ENCODE peak calls at places on chromosomes 2 and 18, in nine cellular contexts. One of them, this sample, is unnamed. For H3K27me3, the result is how much of the 10 kb centered on the place peaks cover.

GRCh38 chr2:190618030-190618429 is 30.9 kb upstream of the NAB1 start:
- DNase-seq in CD8-positive, alpha-beta T cell: no peak
- DNase-seq in lower lobe of right lung: no peak
- DNase-seq in neural progenitor cell: no peak
- DNase-seq in body of pancreas: no peak
- DNase-seq in endothelial cell of umbilical vein: no peak
- DNase-seq in SK-N-SH: no peak
- DNase-seq in H1: no peak
- DNase-seq in colonic mucosa: no peak
- DNase-seq in this sample: no peak

GRCh38 chr18:68699043-68699442 is 15.9 kb downstream of the TMX3 start:
- DNase-seq in endothelial cell of umbilical vein: no peak
- DNase-seq in SK-N-SH: no peak
- DNase-seq in body of pancreas: no peak
- DNase-seq in CD8-positive, alpha-beta T cell: no peak
- DNase-seq in neural progenitor cell: no peak
- DNase-seq in colonic mucosa: no peak
- DNase-seq in H1: no peak
- DNase-seq in lower lobe of right lung: no peak
- DNase-seq in this sample: no peak

GRCh38 chr18:11761553-11761952 is 72.5 kb downstream of the GNAL start:
- DNase-seq in colonic mucosa: no peak
- DNase-seq in CD8-positive, alpha-beta T cell: no peak
- DNase-seq in neural progenitor cell: peak
- DNase-seq in endothelial cell of umbilical vein: no peak
- DNase-seq in lower lobe of right lung: no peak
- DNase-seq in H1: no peak
- DNase-seq in body of pancreas: no peak
- DNase-seq in SK-N-SH: no peak
- DNase-seq in this sample: no peak

GRCh38 chr2:182384860-182385259 is 42.0 kb downstream of the PDE1A start:
- DNase-seq in H1: no peak
- DNase-seq in lower lobe of right lung: no peak
- DNase-seq in colonic mucosa: no peak
- DNase-seq in CD8-positive, alpha-beta T cell: no peak
- DNase-seq in SK-N-SH: no peak
- DNase-seq in endothelial cell of umbilical vein: no peak
- DNase-seq in neural progenitor cell: no peak
- DNase-seq in body of pancreas: no peak
- DNase-seq in this sample: no peak

GRCh38 chr18:34801769-34802168 is 91.7 kb downstream of the DTNA start:
- DNase-seq in body of pancreas: no peak
- DNase-seq in endothelial cell of umbilical vein: no peak
- DNase-seq in SK-N-SH: no peak
- DNase-seq in neural progenitor cell: no peak
- DNase-seq in H1: no peak
- DNase-seq in colonic mucosa: no peak
- DNase-seq in CD8-positive, alpha-beta T cell: no peak
- DNase-seq in lower lobe of right lung: no peak
- DNase-seq in this sample: peak

GRCh38 chr2:118577202-118577601 is 270.2 kb downstream of the EN1 start:
- DNase-seq in neural progenitor cell: no peak
- DNase-seq in CD8-positive, alpha-beta T cell: no peak
- DNase-seq in endothelial cell of umbilical vein: no peak
- DNase-seq in lower lobe of right lung: no peak
- DNase-seq in colonic mucosa: no peak
- DNase-seq in SK-N-SH: no peak
- DNase-seq in H1: no peak
- DNase-seq in body of pancreas: no peak
- DNase-seq in this sample: no peak

GRCh38 chr18:2406544-2406943 is 164.8 kb downstream of the METTL4 start:
- DNase-seq in CD8-positive, alpha-beta T cell: no peak
- DNase-seq in lower lobe of right lung: no peak
- DNase-seq in body of pancreas: no peak
- DNase-seq in colonic mucosa: no peak
- DNase-seq in H1: no peak
- DNase-seq in endothelial cell of umbilical vein: no peak
- DNase-seq in neural progenitor cell: no peak
- DNase-seq in SK-N-SH: no peak
- DNase-seq in this sample: no peak

GRCh38 chr2:116141891-116142474 is 1672.5 kb upstream of the DDX18 start:
- DNase-seq in endothelial cell of umbilical vein: no peak
- DNase-seq in SK-N-SH: no peak
- DNase-seq in lower lobe of right lung: no peak
- DNase-seq in colonic mucosa: no peak
- DNase-seq in neural progenitor cell: no peak
- DNase-seq in body of pancreas: no peak
- DNase-seq in H1: no peak
- DNase-seq in CD8-positive, alpha-beta T cell: no peak
- DNase-seq in this sample: no peak

DNA sequence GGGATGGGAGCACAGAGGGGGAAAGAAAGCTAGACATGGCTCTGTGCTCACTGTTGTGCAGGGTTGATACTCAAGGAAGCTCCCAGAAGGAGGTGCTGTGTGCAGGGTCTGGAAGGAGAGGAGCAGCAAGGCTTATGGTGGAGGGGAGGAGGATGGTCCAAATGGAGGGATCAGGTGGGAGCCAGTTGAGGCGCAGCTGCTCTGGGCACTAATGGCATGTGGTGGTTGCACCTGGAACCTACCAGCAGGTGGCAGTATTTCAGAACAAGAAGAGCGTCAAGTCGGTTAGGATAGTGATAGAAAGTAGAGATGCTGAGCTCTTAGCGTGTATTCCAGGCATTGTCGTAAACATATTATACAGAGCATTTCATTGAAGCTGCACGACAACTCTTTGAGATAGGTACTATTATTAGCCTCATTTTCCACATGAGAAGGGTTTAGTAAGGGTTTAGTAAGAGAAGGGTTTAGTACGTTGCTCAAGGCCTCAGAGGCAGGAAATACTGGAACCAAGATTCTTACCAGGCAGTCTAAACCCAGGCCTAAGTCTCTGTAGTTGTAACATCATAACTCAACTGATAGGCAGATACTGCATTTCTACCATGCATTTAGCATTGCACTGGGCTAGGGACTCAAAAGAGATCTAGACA is 223.7 kb downstream of the CYP26B1 start:
- DNase-seq in endothelial cell of umbilical vein: peak
- DNase-seq in lower lobe of right lung: no peak
- DNase-seq in SK-N-SH: peak
- DNase-seq in colonic mucosa: peak
- DNase-seq in body of pancreas: peak
- DNase-seq in H1: peak
- DNase-seq in CD8-positive, alpha-beta T cell: peak
- DNase-seq in neural progenitor cell: peak
- DNase-seq in this sample: peak
- TF ChIP-seq CTCF in endothelial cell of umbilical vein: peak
- TF ChIP-seq CTCF in lower lobe of right lung: peak
- TF ChIP-seq CTCF in SK-N-SH: peak
- TF ChIP-seq CTCF in colonic mucosa: peak
- TF ChIP-seq CTCF in body of pancreas: peak
- TF ChIP-seq CTCF in H1: peak
- TF ChIP-seq CTCF in CD8-positive, alpha-beta T cell: peak
- TF ChIP-seq CTCF in neural progenitor cell: peak
- TF ChIP-seq CTCF in this sample: peak

GRCh38 chr2:3974765-3975164 is 271.4 kb downstream of the DCDC2C start:
- DNase-seq in endothelial cell of umbilical vein: no peak
- DNase-seq in neural progenitor cell: no peak
- DNase-seq in colonic mucosa: no peak
- DNase-seq in body of pancreas: no peak
- DNase-seq in CD8-positive, alpha-beta T cell: no peak
- DNase-seq in SK-N-SH: no peak
- DNase-seq in H1: no peak
- DNase-seq in lower lobe of right lung: no peak
- DNase-seq in this sample: no peak

GRCh38 chr2:3970791-3971190 is 267.4 kb downstream of the DCDC2C start:
- DNase-seq in H1: no peak
- DNase-seq in neural progenitor cell: no peak
- DNase-seq in colonic mucosa: no peak
- DNase-seq in CD8-positive, alpha-beta T cell: no peak
- DNase-seq in body of pancreas: no peak
- DNase-seq in lower lobe of right lung: no peak
- DNase-seq in endothelial cell of umbilical vein: no peak
- DNase-seq in SK-N-SH: no peak
- DNase-seq in this sample: no peak

GRCh38 chr2:3968736-3969135 is 265.4 kb downstream of the DCDC2C start:
- DNase-seq in neural progenitor cell: no peak
- DNase-seq in SK-N-SH: no peak
- DNase-seq in colonic mucosa: no peak
- DNase-seq in lower lobe of right lung: no peak
- DNase-seq in endothelial cell of umbilical vein: no peak
- DNase-seq in H1: no peak
- DNase-seq in CD8-positive, alpha-beta T cell: no peak
- DNase-seq in body of pancreas: no peak
- DNase-seq in this sample: no peak

GRCh38 chr2:3972377-3972776 is 269.0 kb downstream of the DCDC2C start:
- DNase-seq in lower lobe of right lung: no peak
- DNase-seq in colonic mucosa: no peak
- DNase-seq in CD8-positive, alpha-beta T cell: no peak
- DNase-seq in SK-N-SH: no peak
- DNase-seq in H1: no peak
- DNase-seq in neural progenitor cell: no peak
- DNase-seq in endothelial cell of umbilical vein: no peak
- DNase-seq in body of pancreas: no peak
- DNase-seq in this sample: no peak

DNA sequence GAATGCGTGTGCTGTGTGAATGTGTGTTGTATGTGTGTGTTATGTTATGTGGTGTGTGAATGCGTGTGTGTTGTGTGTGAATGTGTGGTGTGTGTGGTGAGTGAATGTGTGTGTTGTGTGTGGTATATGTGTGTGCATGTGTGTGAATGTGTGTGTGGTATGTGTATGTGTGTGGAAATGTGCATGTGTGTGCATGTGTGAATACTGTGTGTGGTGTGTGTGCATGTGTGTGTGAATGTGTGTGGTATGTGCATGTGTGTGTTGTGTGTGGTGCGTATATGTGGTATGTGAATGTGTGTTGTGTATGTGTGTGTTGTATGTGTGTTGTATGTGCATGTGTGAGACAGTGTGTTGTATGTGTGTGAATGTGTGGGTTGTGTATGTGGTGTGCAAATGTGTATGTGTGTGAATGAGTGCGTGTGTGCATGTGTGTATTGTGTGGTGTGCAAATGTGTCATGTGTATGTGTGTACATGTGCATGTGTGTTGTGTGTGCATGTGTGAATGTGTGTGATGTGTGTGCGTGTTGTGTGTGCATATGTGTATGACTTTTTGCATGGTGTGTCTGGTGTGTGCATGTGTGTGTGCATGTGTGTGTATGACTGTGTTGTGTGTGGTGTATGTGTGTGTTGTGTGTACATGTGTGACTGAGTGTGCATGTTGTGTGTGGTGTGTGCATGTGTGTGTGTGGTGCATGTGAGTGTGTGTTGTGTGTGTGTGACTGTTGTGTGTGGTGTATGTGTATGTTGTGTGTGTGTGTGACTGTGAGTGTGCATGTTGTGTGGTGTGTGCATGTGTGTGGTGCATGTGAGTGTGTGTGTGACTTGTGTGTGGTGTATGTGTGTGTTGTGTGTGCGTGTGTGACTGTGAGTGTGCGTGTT is 268.2 kb downstream of the DCDC2C start:
- DNase-seq in colonic mucosa: no peak
- DNase-seq in CD8-positive, alpha-beta T cell: no peak
- DNase-seq in lower lobe of right lung: no peak
- DNase-seq in SK-N-SH: no peak
- DNase-seq in H1: no peak
- DNase-seq in neural progenitor cell: no peak
- DNase-seq in body of pancreas: no peak
- DNase-seq in endothelial cell of umbilical vein: no peak
- DNase-seq in this sample: no peak
- H3K4me3 ChIP-seq in colonic mucosa: no peak
- H3K4me3 ChIP-seq in CD8-positive, alpha-beta T cell: no peak
- H3K4me3 ChIP-seq in lower lobe of right lung: no peak
- H3K4me3 ChIP-seq in SK-N-SH: no peak
- H3K4me3 ChIP-seq in H1: no peak
- H3K4me3 ChIP-seq in neural progenitor cell: no peak
- H3K4me3 ChIP-seq in body of pancreas: no peak
- H3K4me3 ChIP-seq in endothelial cell of umbilical vein: no peak
- H3K4me3 ChIP-seq in this sample: no peak

GRCh38 chr18:22167091-22167470 is 2.3 kb upstream of the GATA6 start:
- DNase-seq in lower lobe of right lung: no peak
- DNase-seq in CD8-positive, alpha-beta T cell: no peak
- DNase-seq in colonic mucosa: no peak
- DNase-seq in body of pancreas: peak
- DNase-seq in neural progenitor cell: peak
- DNase-seq in H1: no peak
- DNase-seq in endothelial cell of umbilical vein: no peak
- DNase-seq in SK-N-SH: no peak
- DNase-seq in this sample: no peak

GRCh38 chr18:22167471-22168151 is 1.8 kb upstream of the GATA6 start:
- DNase-seq in body of pancreas: peak
- DNase-seq in neural progenitor cell: peak
- DNase-seq in SK-N-SH: peak
- DNase-seq in endothelial cell of umbilical vein: peak
- DNase-seq in CD8-positive, alpha-beta T cell: no peak
- DNase-seq in lower lobe of right lung: no peak
- DNase-seq in H1: no peak
- DNase-seq in colonic mucosa: peak
- DNase-seq in this sample: no peak

GRCh38 chr18:22165603-22166069 is 3.8 kb upstream of the GATA6 start:
- DNase-seq in CD8-positive, alpha-beta T cell: no peak
- DNase-seq in neural progenitor cell: peak
- DNase-seq in endothelial cell of umbilical vein: no peak
- DNase-seq in SK-N-SH: no peak
- DNase-seq in colonic mucosa: no peak
- DNase-seq in lower lobe of right lung: no peak
- DNase-seq in body of pancreas: peak
- DNase-seq in H1: no peak
- DNase-seq in this sample: no peak

GRCh38 chr18:22165049-22165602 is 4.3 kb upstream of the GATA6 start:
- DNase-seq in CD8-positive, alpha-beta T cell: no peak
- DNase-seq in neural progenitor cell: peak
- DNase-seq in colonic mucosa: no peak
- DNase-seq in endothelial cell of umbilical vein: no peak
- DNase-seq in body of pancreas: peak
- DNase-seq in H1: no peak
- DNase-seq in SK-N-SH: peak
- DNase-seq in lower lobe of right lung: no peak
- DNase-seq in this sample: no peak

GRCh38 chr18:22166070-22166972 is 3.1 kb upstream of the GATA6 start:
- DNase-seq in endothelial cell of umbilical vein: peak
- DNase-seq in CD8-positive, alpha-beta T cell: no peak
- DNase-seq in SK-N-SH: peak
- DNase-seq in colonic mucosa: peak
- DNase-seq in lower lobe of right lung: no peak
- DNase-seq in body of pancreas: peak
- DNase-seq in neural progenitor cell: peak
- DNase-seq in H1: no peak
- DNase-seq in this sample: no peak
- H3K27me3 ChIP-seq in endothelial cell of umbilical vein: under half
- H3K27me3 ChIP-seq in CD8-positive, alpha-beta T cell: under half
- H3K27me3 ChIP-seq in SK-N-SH: half or more
- H3K27me3 ChIP-seq in colonic mucosa: under half
- H3K27me3 ChIP-seq in lower lobe of right lung: half or more
- H3K27me3 ChIP-seq in body of pancreas: under half
- H3K27me3 ChIP-seq in neural progenitor cell: half or more
- H3K27me3 ChIP-seq in H1: half or more
- H3K27me3 ChIP-seq in this sample: half or more

DNA sequence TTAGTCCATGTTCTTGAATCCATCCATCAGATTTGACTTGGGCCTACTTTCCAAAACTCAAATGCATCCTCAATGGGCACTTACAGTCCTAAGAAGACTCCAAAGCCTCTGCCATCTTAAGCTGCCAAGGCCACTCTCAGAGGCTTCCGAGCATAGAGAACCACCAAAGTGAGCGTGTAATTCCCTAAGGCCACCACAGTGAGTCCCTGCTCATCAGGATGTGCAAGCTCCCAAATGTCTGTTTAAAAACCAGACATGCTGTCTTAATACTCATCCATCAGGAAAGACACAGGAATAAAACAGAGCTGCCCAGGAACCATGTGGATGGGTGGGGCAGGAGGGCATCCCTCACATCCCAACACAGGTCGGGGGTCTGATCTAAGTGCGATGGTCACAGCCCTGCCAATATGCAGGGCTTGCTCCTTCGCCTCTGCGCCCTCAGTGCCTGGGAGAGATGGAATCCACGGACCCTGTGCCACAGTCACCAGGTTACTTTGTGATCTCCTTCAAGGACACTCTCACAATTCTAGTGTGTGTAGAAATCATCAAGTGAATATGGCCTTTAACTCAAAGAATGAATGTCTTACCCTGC is 80.4 kb downstream of the POLR1A start:
- DNase-seq in lower lobe of right lung: no peak
- DNase-seq in H1: no peak
- DNase-seq in endothelial cell of umbilical vein: no peak
- DNase-seq in neural progenitor cell: no peak
- DNase-seq in colonic mucosa: no peak
- DNase-seq in body of pancreas: peak
- DNase-seq in CD8-positive, alpha-beta T cell: no peak
- DNase-seq in SK-N-SH: no peak
- DNase-seq in this sample: no peak
- TF ChIP-seq CTCF in lower lobe of right lung: no peak
- TF ChIP-seq CTCF in H1: peak
- TF ChIP-seq CTCF in endothelial cell of umbilical vein: peak
- TF ChIP-seq CTCF in neural progenitor cell: no peak
- TF ChIP-seq CTCF in colonic mucosa: no peak
- TF ChIP-seq CTCF in body of pancreas: no peak
- TF ChIP-seq CTCF in CD8-positive, alpha-beta T cell: no peak
- TF ChIP-seq CTCF in SK-N-SH: peak
- TF ChIP-seq CTCF in this sample: no peak

This sample was measured in kidney epithelial cell.